ENCODE peak calls at places on chromosomes 2 and 18, in five cellular contexts. One of them, this sample, is unnamed.

GRCh38 chr2:37232131-37232933 is 874 bp downstream of the NDUFAF7 start:
- DNase-seq in CD4-positive, CD25-positive, alpha-beta regulatory T cell: no peak
- DNase-seq in CD8-positive, alpha-beta T cell: no peak
- DNase-seq in coronary artery: no peak
- DNase-seq in neuronal stem cell: no peak
- DNase-seq in this sample: no peak

GRCh38 chr2:113175736-113176695 is 2.2 kb downstream of the PSD4 start:
- DNase-seq in CD4-positive, CD25-positive, alpha-beta regulatory T cell: no peak
- DNase-seq in CD8-positive, alpha-beta T cell: peak; percentile 72
- DNase-seq in coronary artery: no peak
- DNase-seq in neuronal stem cell: no peak
- DNase-seq in this sample: no peak

GRCh38 chr2:188159484-188159883 is 132.2 kb upstream of the GULP1 start:
- DNase-seq in CD4-positive, CD25-positive, alpha-beta regulatory T cell: no peak
- DNase-seq in CD8-positive, alpha-beta T cell: no peak
- DNase-seq in coronary artery: no peak
- DNase-seq in neuronal stem cell: no peak
- DNase-seq in this sample: no peak

GRCh38 chr2:70047406-70048033 is 39.8 kb upstream of the PCBP1 start:
- DNase-seq in CD4-positive, CD25-positive, alpha-beta regulatory T cell: no peak
- DNase-seq in CD8-positive, alpha-beta T cell: no peak
- DNase-seq in coronary artery: no peak
- DNase-seq in neuronal stem cell: no peak
- DNase-seq in this sample: no peak

GRCh38 chr2:137693521-137693920 is 270.8 kb upstream of the HNMT start:
- DNase-seq in CD4-positive, CD25-positive, alpha-beta regulatory T cell: no peak
- DNase-seq in CD8-positive, alpha-beta T cell: no peak
- DNase-seq in coronary artery: no peak
- DNase-seq in neuronal stem cell: no peak
- DNase-seq in this sample: no peak

GRCh38 chr2:112075490-112076260 is 20.6 kb downstream of the TMEM87B start:
- DNase-seq in CD4-positive, CD25-positive, alpha-beta regulatory T cell: no peak
- DNase-seq in CD8-positive, alpha-beta T cell: no peak
- DNase-seq in coronary artery: no peak
- DNase-seq in neuronal stem cell: no peak
- DNase-seq in this sample: no peak

GRCh38 chr2:181332044-181332443 is 125.1 kb upstream of the ITGA4 start:
- DNase-seq in CD4-positive, CD25-positive, alpha-beta regulatory T cell: no peak
- DNase-seq in CD8-positive, alpha-beta T cell: no peak
- DNase-seq in coronary artery: no peak
- DNase-seq in neuronal stem cell: no peak
- DNase-seq in this sample: no peak

GRCh38 chr2:134202361-134202760 is 51.5 kb upstream of the MGAT5 start:
- DNase-seq in CD4-positive, CD25-positive, alpha-beta regulatory T cell: no peak
- DNase-seq in CD8-positive, alpha-beta T cell: no peak
- DNase-seq in coronary artery: no peak
- DNase-seq in neuronal stem cell: no peak
- DNase-seq in this sample: no peak

GRCh38 chr18:55318864-55319516 is 269.0 kb downstream of the TCF4 start:
- DNase-seq in CD4-positive, CD25-positive, alpha-beta regulatory T cell: no peak
- DNase-seq in CD8-positive, alpha-beta T cell: no peak
- DNase-seq in coronary artery: no peak
- DNase-seq in neuronal stem cell: no peak
- DNase-seq in this sample: no peak

GRCh38 chr18:49177071-49177470 is 226.3 kb upstream of the SMAD7 start:
- DNase-seq in CD4-positive, CD25-positive, alpha-beta regulatory T cell: no peak
- DNase-seq in CD8-positive, alpha-beta T cell: no peak
- DNase-seq in coronary artery: no peak
- DNase-seq in neuronal stem cell: no peak
- DNase-seq in this sample: no peak

GRCh38 chr2:85888020-85888744 is 608 bp downstream of the ST3GAL5 start:
- DNase-seq in CD4-positive, CD25-positive, alpha-beta regulatory T cell: peak; percentile 5
- DNase-seq in CD8-positive, alpha-beta T cell: peak; percentile 64
- DNase-seq in coronary artery: no peak
- DNase-seq in neuronal stem cell: no peak
- DNase-seq in this sample: peak; percentile 48

GRCh38 chr2:174764281-174765063 is at the start of gene CHRNA1:
- DNase-seq in CD4-positive, CD25-positive, alpha-beta regulatory T cell: no peak
- DNase-seq in CD8-positive, alpha-beta T cell: no peak
- DNase-seq in coronary artery: no peak
- DNase-seq in neuronal stem cell: no peak
- DNase-seq in this sample: no peak

GRCh38 chr2:150742094-150742493 is 254.6 kb upstream of the RND3 start:
- DNase-seq in CD4-positive, CD25-positive, alpha-beta regulatory T cell: no peak
- DNase-seq in CD8-positive, alpha-beta T cell: no peak
- DNase-seq in coronary artery: no peak
- DNase-seq in neuronal stem cell: no peak
- DNase-seq in this sample: no peak

GRCh38 chr2:113734187-113734586 is 22.3 kb downstream of the SLC35F5 start:
- DNase-seq in CD4-positive, CD25-positive, alpha-beta regulatory T cell: no peak
- DNase-seq in CD8-positive, alpha-beta T cell: no peak
- DNase-seq in coronary artery: no peak
- DNase-seq in neuronal stem cell: no peak
- DNase-seq in this sample: no peak

GRCh38 chr2:159906315-159906714 is 108.3 kb upstream of the CD302 start:
- DNase-seq in CD4-positive, CD25-positive, alpha-beta regulatory T cell: no peak
- DNase-seq in CD8-positive, alpha-beta T cell: no peak
- DNase-seq in coronary artery: no peak
- DNase-seq in neuronal stem cell: no peak
- DNase-seq in this sample: no peak

GRCh38 chr2:217802876-217803638 is 199.7 kb downstream of the TNS1 start:
- DNase-seq in CD4-positive, CD25-positive, alpha-beta regulatory T cell: no peak
- DNase-seq in CD8-positive, alpha-beta T cell: no peak
- DNase-seq in coronary artery: peak; percentile 68
- DNase-seq in neuronal stem cell: no peak
- DNase-seq in this sample: no peak

GRCh38 chr2:139730197-139730596 is 950.0 kb upstream of the NXPH2 start:
- DNase-seq in CD4-positive, CD25-positive, alpha-beta regulatory T cell: no peak
- DNase-seq in CD8-positive, alpha-beta T cell: no peak
- DNase-seq in coronary artery: no peak
- DNase-seq in neuronal stem cell: no peak
- DNase-seq in this sample: no peak

GRCh38 chr2:28709101-28709500 is 42.5 kb upstream of the PPP1CB start:
- DNase-seq in CD4-positive, CD25-positive, alpha-beta regulatory T cell: no peak
- DNase-seq in CD8-positive, alpha-beta T cell: no peak
- DNase-seq in coronary artery: no peak
- DNase-seq in neuronal stem cell: no peak
- DNase-seq in this sample: no peak

GRCh38 chr2:21372654-21373053 is 248.9 kb downstream of the TDRD15 start:
- DNase-seq in CD4-positive, CD25-positive, alpha-beta regulatory T cell: no peak
- DNase-seq in CD8-positive, alpha-beta T cell: no peak
- DNase-seq in coronary artery: no peak
- DNase-seq in neuronal stem cell: no peak
- DNase-seq in this sample: no peak

GRCh38 chr18:13273800-13274199 is 55.2 kb downstream of the LDLRAD4 start:
- DNase-seq in CD4-positive, CD25-positive, alpha-beta regulatory T cell: peak; percentile 11
- DNase-seq in CD8-positive, alpha-beta T cell: peak; percentile 68
- DNase-seq in coronary artery: peak; percentile 70
- DNase-seq in neuronal stem cell: no peak
- DNase-seq in this sample: no peak

GRCh38 chr2:236715077-236715476 is 145.5 kb downstream of the ACKR3 start:
- DNase-seq in CD4-positive, CD25-positive, alpha-beta regulatory T cell: no peak
- DNase-seq in CD8-positive, alpha-beta T cell: no peak
- DNase-seq in coronary artery: no peak
- DNase-seq in neuronal stem cell: peak; percentile 24
- DNase-seq in this sample: peak; percentile 9

GRCh38 chr2:188388831-188389230 is 97.2 kb downstream of the GULP1 start:
- DNase-seq in CD4-positive, CD25-positive, alpha-beta regulatory T cell: no peak
- DNase-seq in CD8-positive, alpha-beta T cell: no peak
- DNase-seq in coronary artery: no peak
- DNase-seq in neuronal stem cell: no peak
- DNase-seq in this sample: no peak

GRCh38 chr2:226490172-226490571 is 309.4 kb downstream of the IRS1 start:
- DNase-seq in CD4-positive, CD25-positive, alpha-beta regulatory T cell: no peak
- DNase-seq in CD8-positive, alpha-beta T cell: no peak
- DNase-seq in coronary artery: no peak
- DNase-seq in neuronal stem cell: no peak
- DNase-seq in this sample: no peak

GRCh38 chr2:161992526-161992925 is 81.5 kb downstream of the DPP4 start:
- DNase-seq in CD4-positive, CD25-positive, alpha-beta regulatory T cell: no peak
- DNase-seq in CD8-positive, alpha-beta T cell: peak; percentile 62
- DNase-seq in coronary artery: no peak
- DNase-seq in neuronal stem cell: no peak
- DNase-seq in this sample: no peak

GRCh38 chr2:55048514-55048924 is 1.7 kb downstream of the RTN4 start:
- DNase-seq in CD4-positive, CD25-positive, alpha-beta regulatory T cell: no peak
- DNase-seq in CD8-positive, alpha-beta T cell: no peak
- DNase-seq in coronary artery: no peak
- DNase-seq in neuronal stem cell: no peak
- DNase-seq in this sample: peak; percentile 36

GRCh38 chr2:50723549-50723948 is 308.4 kb downstream of the NRXN1 start:
- DNase-seq in CD4-positive, CD25-positive, alpha-beta regulatory T cell: no peak
- DNase-seq in CD8-positive, alpha-beta T cell: no peak
- DNase-seq in coronary artery: no peak
- DNase-seq in neuronal stem cell: no peak
- DNase-seq in this sample: no peak

GRCh38 chr2:153222231-153223165 is 256.1 kb downstream of the RPRM start:
- DNase-seq in CD4-positive, CD25-positive, alpha-beta regulatory T cell: no peak
- DNase-seq in CD8-positive, alpha-beta T cell: no peak
- DNase-seq in coronary artery: no peak
- DNase-seq in neuronal stem cell: no peak
- DNase-seq in this sample: no peak

GRCh38 chr18:46148810-46149209 is 44.6 kb downstream of the HAUS1 start:
- DNase-seq in CD4-positive, CD25-positive, alpha-beta regulatory T cell: peak; percentile 32
- DNase-seq in CD8-positive, alpha-beta T cell: peak; percentile 67
- DNase-seq in coronary artery: no peak
- DNase-seq in neuronal stem cell: peak; percentile 56
- DNase-seq in this sample: no peak

GRCh38 chr2:98884658-98885057 is 51.4 kb downstream of the CRACDL start:
- DNase-seq in CD4-positive, CD25-positive, alpha-beta regulatory T cell: no peak
- DNase-seq in CD8-positive, alpha-beta T cell: no peak
- DNase-seq in coronary artery: no peak
- DNase-seq in neuronal stem cell: no peak
- DNase-seq in this sample: no peak

GRCh38 chr2:44083054-44083453 is 85.6 kb upstream of the PPM1B start:
- DNase-seq in CD4-positive, CD25-positive, alpha-beta regulatory T cell: no peak
- DNase-seq in CD8-positive, alpha-beta T cell: no peak
- DNase-seq in coronary artery: no peak
- DNase-seq in neuronal stem cell: no peak
- DNase-seq in this sample: peak; percentile 47

GRCh38 chr2:36477315-36477714 is 120.7 kb downstream of the FEZ2 start:
- DNase-seq in CD4-positive, CD25-positive, alpha-beta regulatory T cell: no peak
- DNase-seq in CD8-positive, alpha-beta T cell: no peak
- DNase-seq in coronary artery: no peak
- DNase-seq in neuronal stem cell: no peak
- DNase-seq in this sample: no peak

GRCh38 chr2:84866121-84866520 is 14.8 kb downstream of the TRABD2A start:
- DNase-seq in CD4-positive, CD25-positive, alpha-beta regulatory T cell: no peak
- DNase-seq in CD8-positive, alpha-beta T cell: no peak
- DNase-seq in coronary artery: no peak
- DNase-seq in neuronal stem cell: no peak
- DNase-seq in this sample: no peak

GRCh38 chr2:216369821-216370220 is 2.5 kb downstream of the MARCHF4 start:
- DNase-seq in CD4-positive, CD25-positive, alpha-beta regulatory T cell: no peak
- DNase-seq in CD8-positive, alpha-beta T cell: no peak
- DNase-seq in coronary artery: no peak
- DNase-seq in neuronal stem cell: no peak
- DNase-seq in this sample: no peak

GRCh38 chr2:69645926-69646325 is 2.4 kb upstream of the AAK1 start:
- DNase-seq in CD4-positive, CD25-positive, alpha-beta regulatory T cell: peak; percentile 27
- DNase-seq in CD8-positive, alpha-beta T cell: no peak
- DNase-seq in coronary artery: no peak
- DNase-seq in neuronal stem cell: no peak
- DNase-seq in this sample: no peak

GRCh38 chr2:45578056-45578843 is 32.8 kb downstream of the SRBD1 start:
- DNase-seq in CD4-positive, CD25-positive, alpha-beta regulatory T cell: no peak
- DNase-seq in CD8-positive, alpha-beta T cell: no peak
- DNase-seq in coronary artery: no peak
- DNase-seq in neuronal stem cell: no peak
- DNase-seq in this sample: no peak

GRCh38 chr2:42057902-42058450 is 10.2 kb downstream of the PKDCC start:
- DNase-seq in CD4-positive, CD25-positive, alpha-beta regulatory T cell: no peak
- DNase-seq in CD8-positive, alpha-beta T cell: no peak
- DNase-seq in coronary artery: no peak
- DNase-seq in neuronal stem cell: no peak
- DNase-seq in this sample: no peak

GRCh38 chr2:42054657-42055430 is 7.0 kb downstream of the PKDCC start:
- DNase-seq in CD4-positive, CD25-positive, alpha-beta regulatory T cell: no peak
- DNase-seq in CD8-positive, alpha-beta T cell: no peak
- DNase-seq in coronary artery: no peak
- DNase-seq in neuronal stem cell: no peak
- DNase-seq in this sample: no peak

GRCh38 chr2:42053791-42054656 is 6.2 kb downstream of the PKDCC start:
- DNase-seq in CD4-positive, CD25-positive, alpha-beta regulatory T cell: no peak
- DNase-seq in CD8-positive, alpha-beta T cell: no peak
- DNase-seq in coronary artery: peak; percentile 92
- DNase-seq in neuronal stem cell: no peak
- DNase-seq in this sample: no peak

GRCh38 chr2:42057159-42057901 is 9.5 kb downstream of the PKDCC start:
- DNase-seq in CD4-positive, CD25-positive, alpha-beta regulatory T cell: no peak
- DNase-seq in CD8-positive, alpha-beta T cell: no peak
- DNase-seq in coronary artery: no peak
- DNase-seq in neuronal stem cell: no peak
- DNase-seq in this sample: no peak

GRCh38 chr2:42055573-42056514 is 8.0 kb downstream of the PKDCC start:
- DNase-seq in CD4-positive, CD25-positive, alpha-beta regulatory T cell: no peak
- DNase-seq in CD8-positive, alpha-beta T cell: no peak
- DNase-seq in coronary artery: no peak
- DNase-seq in neuronal stem cell: no peak
- DNase-seq in this sample: no peak
- H3K27ac ChIP-seq in CD4-positive, CD25-positive, alpha-beta regulatory T cell: no peak overlapping the region
- H3K27ac ChIP-seq in CD8-positive, alpha-beta T cell: no peak overlapping the region
- H3K27ac ChIP-seq in coronary artery: peak overlapping the region; percentile 94
- H3K27ac ChIP-seq in neuronal stem cell: no peak overlapping the region
- H3K27ac ChIP-seq in this sample: no peak overlapping the region

GRCh38 chr2:237889016-237889415 is 29.6 kb downstream of the RAMP1 start:
- DNase-seq in CD4-positive, CD25-positive, alpha-beta regulatory T cell: no peak
- DNase-seq in CD8-positive, alpha-beta T cell: no peak
- DNase-seq in coronary artery: no peak
- DNase-seq in neuronal stem cell: no peak
- DNase-seq in this sample: no peak
- H3K27ac ChIP-seq in CD4-positive, CD25-positive, alpha-beta regulatory T cell: no peak overlapping the region
- H3K27ac ChIP-seq in CD8-positive, alpha-beta T cell: no peak overlapping the region
- H3K27ac ChIP-seq in coronary artery: peak overlapping the region; percentile 87
- H3K27ac ChIP-seq in neuronal stem cell: no peak overlapping the region
- H3K27ac ChIP-seq in this sample: no peak overlapping the region

GRCh38 chr2:199449455-199449854 is 8.3 kb downstream of the SATB2 start:
- DNase-seq in CD4-positive, CD25-positive, alpha-beta regulatory T cell: no peak
- DNase-seq in CD8-positive, alpha-beta T cell: no peak
- DNase-seq in coronary artery: no peak
- DNase-seq in neuronal stem cell: no peak
- DNase-seq in this sample: no peak
- H3K27ac ChIP-seq in CD4-positive, CD25-positive, alpha-beta regulatory T cell: no peak overlapping the region
- H3K27ac ChIP-seq in CD8-positive, alpha-beta T cell: no peak overlapping the region
- H3K27ac ChIP-seq in coronary artery: no peak overlapping the region
- H3K27ac ChIP-seq in neuronal stem cell: no peak overlapping the region
- H3K27ac ChIP-seq in this sample: no peak overlapping the region

DNA sequence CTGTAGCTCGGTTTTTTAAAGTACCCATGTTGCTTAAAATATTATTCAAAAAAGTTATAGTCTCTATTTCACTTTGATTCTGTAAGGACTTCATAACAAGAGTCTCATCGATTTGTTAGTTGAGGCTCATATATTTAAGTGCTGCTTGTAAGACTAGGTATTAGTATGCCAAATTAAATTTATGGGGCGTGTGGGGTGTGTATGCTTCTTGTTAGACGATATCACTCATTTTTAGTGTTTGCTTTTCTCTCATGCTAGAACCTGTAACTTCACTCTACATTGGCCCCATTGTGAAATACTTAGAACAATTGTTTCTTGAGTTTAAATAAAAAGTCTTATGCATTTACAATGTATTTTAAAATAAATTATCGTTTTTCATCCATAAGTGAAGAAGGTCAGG is 63.6 kb downstream of the CTNNA2 start:
- DNase-seq in CD4-positive, CD25-positive, alpha-beta regulatory T cell: no peak
- DNase-seq in CD8-positive, alpha-beta T cell: no peak
- DNase-seq in coronary artery: no peak
- DNase-seq in neuronal stem cell: no peak
- DNase-seq in this sample: no peak
- H3K27ac ChIP-seq in CD4-positive, CD25-positive, alpha-beta regulatory T cell: no peak overlapping the region
- H3K27ac ChIP-seq in CD8-positive, alpha-beta T cell: no peak overlapping the region
- H3K27ac ChIP-seq in coronary artery: no peak overlapping the region
- H3K27ac ChIP-seq in neuronal stem cell: no peak overlapping the region
- H3K27ac ChIP-seq in this sample: no peak overlapping the region

This sample was measured in substantia nigra.